ENCODE peak calls at places on chromosomes 11 and 22, in eight cellular contexts. Q is PC-3, L is GM23248, J is SK-N-SH, S is OCI-LY7, D is hepatocyte, U is MM.1S, T is GM23338. A is an unnamed sample.

GRCh38 chr11:2551131-2551530 is 106.3 kb downstream of the KCNQ1 start:
- DNase-seq in J (no peak), S (no peak), L (no peak), D (no peak), T (no peak), U (no peak), Q (no peak), A (no peak)

GRCh38 chr11:1728931-1729691 is 21.3 kb downstream of the IFITM10 start:
- DNase-seq in Q (no peak), D (no peak), U (no peak), S (peak; percentile 44), J (no peak), L (no peak), T (no peak), A (no peak)

GRCh38 chr22:38034278-38034882 is 22.8 kb upstream of the PICK1 start:
- DNase-seq in J (peak; percentile 42), D (peak; percentile 87), S (no peak), Q (peak; percentile 74), U (no peak), L (peak; percentile 96), T (peak; percentile 84), A (peak; percentile 68)

GRCh38 chr11:119375629-119376196 is 5.8 kb downstream of the USP2 start:
- DNase-seq in U (no peak), J (peak; percentile 45), Q (no peak), T (peak; percentile 48), S (no peak), L (peak; percentile 86), D (no peak), A (no peak)

GRCh38 chr22:40751250-40751649 is 67.9 kb downstream of the SLC25A17 start:
- DNase-seq in T (no peak), U (no peak), Q (no peak), J (no peak), D (no peak), S (no peak), L (no peak), A (no peak)

GRCh38 chr11:6096417-6096816 is 11.1 kb upstream of the OR56B4 start:
- DNase-seq in D (no peak), U (peak; percentile 90), T (no peak), J (no peak), L (peak; percentile 3), S (peak; percentile 83), Q (no peak), A (no peak)

GRCh38 chr11:32809313-32809712 is 14.9 kb upstream of the CCDC73 start:
- DNase-seq in J (peak; percentile 62), D (peak; percentile 85), U (peak; percentile 74), L (peak; percentile 79), S (peak; percentile 62), T (peak; percentile 90), Q (peak; percentile 84), A (peak; percentile 60)

GRCh38 chr11:5380740-5381342 is 2.8 kb upstream of the OR51M1 start:
- DNase-seq in J (peak; percentile 40), U (peak; percentile 60), L (peak; percentile 77), T (peak; percentile 89), Q (peak; percentile 65), D (peak; percentile 79), S (peak; percentile 61), A (peak; percentile 36)

GRCh38 chr11:2445107-2445947 is 519 bp downstream of the KCNQ1 start:
- DNase-seq in S (no peak), J (no peak), U (peak; percentile 28), D (no peak), Q (no peak), T (peak; percentile 47), L (no peak), A (no peak)

GRCh38 chr22:40006641-40007040 is 11.9 kb downstream of the FAM83F start:
- DNase-seq in S (no peak), L (no peak), U (no peak), J (no peak), Q (no peak), T (no peak), D (no peak), A (no peak)

GRCh38 chr22:29726512-29727247 is 6.9 kb downstream of the CABP7 start:
- DNase-seq in T (no peak), S (no peak), J (no peak), U (no peak), Q (no peak), L (no peak), D (no peak), A (no peak)

GRCh38 chr22:23850136-23850611 is 7.5 kb upstream of the SLC2A11 start:
- DNase-seq in U (peak; percentile 3), S (peak; percentile 63), D (no peak), J (no peak), Q (no peak), L (no peak), T (no peak), A (no peak)

GRCh38 chr11:133082851-133083488 is 449.3 kb downstream of the OPCML start:
- DNase-seq in U (peak; percentile 59), T (peak; percentile 83), J (peak; percentile 95), D (peak; percentile 88), S (no peak), Q (no peak), L (peak; percentile 76), A (no peak)

DNA sequence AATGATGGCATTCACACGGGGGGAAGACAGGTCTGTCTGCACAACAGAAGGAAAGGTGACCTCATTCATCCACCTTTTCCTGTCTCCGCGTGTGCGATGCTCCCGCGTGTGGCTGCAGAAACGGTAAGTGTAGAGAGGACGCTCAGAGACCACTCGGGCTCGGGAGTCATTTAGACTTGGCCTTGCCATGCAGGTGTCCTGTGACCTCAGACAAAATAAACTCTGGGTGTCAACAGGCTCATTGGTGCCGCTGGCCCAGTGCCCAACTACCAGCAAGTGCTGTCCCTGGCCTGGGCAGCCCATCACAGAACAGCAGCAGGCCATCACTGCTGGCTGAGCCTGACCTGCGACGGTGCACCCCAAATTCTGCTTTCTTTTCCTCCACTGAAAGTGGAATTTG is 48.1 kb upstream of the ARFGAP3 start:
- DNase-seq in Q (no peak), J (no peak), U (no peak), L (no peak), T (no peak), S (no peak), D (no peak), A (no peak)
- H3K79me2 ChIP-seq in Q (no peaks in the 10 kb centered on the region), J (peaks cover 10% of the 10 kb centered on the region), U (no peaks in the 10 kb centered on the region), L (peaks cover 75% of the 10 kb centered on the region), T (peaks cover 44% of the 10 kb centered on the region), S (no peaks in the 10 kb centered on the region), D (peaks cover 87% of the 10 kb centered on the region), A (peaks cover 3% of the 10 kb centered on the region)

GRCh38 chr22:28477556-28477955 is 202.1 kb downstream of the TTC28 start:
- DNase-seq in U (no peak), T (no peak), L (no peak), D (no peak), S (no peak), J (no peak), Q (no peak), A (no peak)
- TF ChIP-seq EZH2phosphoT487 in U (no peak), T (no peak), L (no peak), D (no peak), S (no peak), J (no peak), Q (no peak), A (no peak)

GRCh38 chr11:113675003-113675471 is 31.1 kb downstream of the TMPRSS5 start:
- DNase-seq in J (no peak), U (no peak), L (peak; percentile 98), S (no peak), T (no peak), D (no peak), Q (peak; percentile 84), A (no peak)
- H3K9me2 ChIP-seq in J (no peaks in the 10 kb centered on the region), U (no peaks in the 10 kb centered on the region), L (no peaks in the 10 kb centered on the region), S (no peaks in the 10 kb centered on the region), T (no peaks in the 10 kb centered on the region), D (no peaks in the 10 kb centered on the region), Q (no peaks in the 10 kb centered on the region), A (no peaks in the 10 kb centered on the region)

DNA sequence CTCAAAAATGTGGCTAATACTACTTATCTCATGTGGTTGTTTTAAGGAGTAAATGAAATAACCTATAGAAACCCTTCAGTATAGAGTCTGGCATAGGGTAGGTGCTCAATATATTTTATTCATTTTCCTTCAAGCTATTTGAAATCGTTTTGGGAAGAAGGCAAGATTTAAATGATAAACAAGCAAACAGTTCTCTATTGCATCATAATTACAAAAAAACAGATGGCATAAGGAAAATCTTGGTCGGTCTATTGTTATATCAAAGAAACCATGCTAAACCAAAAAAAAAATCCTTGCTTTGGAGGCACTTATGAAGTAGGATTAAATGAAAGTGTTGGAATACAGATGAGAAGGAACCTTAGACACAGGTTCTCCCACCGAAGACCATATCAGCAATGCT is 4.7 kb downstream of the ZNF202 start:
- DNase-seq in S (no peak), D (no peak), J (no peak), L (no peak), T (no peak), Q (no peak), U (no peak), A (no peak)
- H3K79me2 ChIP-seq in S (peaks cover 56% of the 10 kb centered on the region), D (peaks cover 64% of the 10 kb centered on the region), J (peaks cover 71% of the 10 kb centered on the region), L (peaks cover 95% of the 10 kb centered on the region), T (peaks cover 94% of the 10 kb centered on the region), Q (peaks cover 58% of the 10 kb centered on the region), U (peaks cover 70% of the 10 kb centered on the region), A (peaks cover 96% of the 10 kb centered on the region)

A was measured in HCT116.